ENCODE peak calls at places on chromosome 21, in four cellular contexts. F, T, W and G are unnamed samples.

GRCh38 chr21:40548134-40548533 is 298.8 kb downstream of the DSCAM start:
- DNase-seq in F (no peak), T (no peak), W (no peak), G (no peak)

GRCh38 chr21:22885079-22885478 is 1886.9 kb downstream of the NCAM2 start:
- DNase-seq in F (no peak), T (no peak), W (no peak), G (no peak)

GRCh38 chr21:15839026-15839425 is 109.2 kb downstream of the USP25 start:
- DNase-seq in F (no peak), T (no peak), W (no peak), G (no peak)

GRCh38 chr21:36124395-36124794 is 10.5 kb upstream of the CBR3 start:
- DNase-seq in F (no peak), T (no peak), W (no peak), G (no peak)

GRCh38 chr21:37700641-37701202 is 215.5 kb downstream of the KCNJ6 start:
- DNase-seq in F (peak; percentile 37), T (peak; percentile 36), W (no peak), G (no peak)

GRCh38 chr21:17083084-17083483 is 429.8 kb upstream of the CXADR start:
- DNase-seq in F (no peak), T (no peak), W (no peak), G (no peak)

GRCh38 chr21:41680444-41681335 is 86.2 kb downstream of the RIPK4 start:
- DNase-seq in F (no peak), T (no peak), W (no peak), G (no peak)

GRCh38 chr21:41133896-41134522 is 34.0 kb upstream of the BACE2 start:
- DNase-seq in F (peak; percentile 13), T (no peak), W (no peak), G (no peak)

GRCh38 chr21:26125433-26126167 is 45.0 kb downstream of the APP start:
- DNase-seq in F (no peak), T (no peak), W (no peak), G (no peak)

GRCh38 chr21:40337981-40338380 is 470.7 kb downstream of the PCP4 start:
- DNase-seq in F (no peak), T (no peak), W (no peak), G (no peak)

GRCh38 chr21:27173052-27173451 is 206.2 kb upstream of the ADAMTS5 start:
- DNase-seq in F (no peak), T (no peak), W (no peak), G (no peak)

GRCh38 chr21:17987328-17987727 is 168.2 kb upstream of the C21orf91 start:
- DNase-seq in F (no peak), T (no peak), W (no peak), G (no peak)

GRCh38 chr21:36087362-36088138 is 17.7 kb downstream of the CBR1 start:
- DNase-seq in F (no peak), T (no peak), W (no peak), G (no peak)

GRCh38 chr21:15309721-15310120 is 244.9 kb upstream of the NRIP1 start:
- DNase-seq in F (no peak), T (no peak), W (no peak), G (no peak)

GRCh38 chr21:16088121-16088520 is 358.3 kb downstream of the USP25 start:
- DNase-seq in F (no peak), T (no peak), W (no peak), G (no peak)

GRCh38 chr21:15061747-15062146 is 3.1 kb downstream of the NRIP1 start:
- DNase-seq in F (no peak), T (no peak), W (no peak), G (no peak)

GRCh38 chr21:17482928-17483327 is 29.9 kb upstream of the CXADR start:
- DNase-seq in F (no peak), T (no peak), W (no peak), G (no peak)

GRCh38 chr21:23601549-23601948 is 2005.7 kb downstream of the MRPL39 start:
- DNase-seq in F (no peak), T (no peak), W (no peak), G (no peak)

GRCh38 chr21:16087523-16087922 is 357.7 kb downstream of the USP25 start:
- DNase-seq in F (no peak), T (no peak), W (no peak), G (no peak)

GRCh38 chr21:46048926-46049889 is 48.7 kb upstream of the COL6A2 start:
- DNase-seq in F (no peak), T (peak; percentile 100), W (no peak), G (no peak)

GRCh38 chr21:30238168-30238567 is 22.3 kb upstream of the CLDN8 start:
- DNase-seq in F (no peak), T (no peak), W (no peak), G (no peak)

GRCh38 chr21:33947451-33948095 is 32.0 kb upstream of the ATP5PO start:
- DNase-seq in F (no peak), T (peak; percentile 71), W (peak; percentile 76), G (peak; percentile 92)

GRCh38 chr21:46182548-46183336 is 1.5 kb downstream of the SPATC1L start:
- DNase-seq in F (no peak), T (no peak), W (no peak), G (no peak)

GRCh38 chr21:15730484-15731242 is 881 bp downstream of the USP25 start:
- DNase-seq in F (peak; percentile 7), T (no peak), W (no peak), G (no peak)

GRCh38 chr21:34623519-34623918 is 8.6 kb upstream of the RCAN1 start:
- DNase-seq in F (no peak), T (no peak), W (no peak), G (no peak)

GRCh38 chr21:33642896-33643657 is 776 bp downstream of the ITSN1 start:
- DNase-seq in F (peak; percentile 47), T (no peak), W (no peak), G (no peak)

GRCh38 chr21:23743821-23744220 is 1863.5 kb downstream of the MRPL39 start:
- DNase-seq in F (no peak), T (no peak), W (no peak), G (no peak)

GRCh38 chr21:33644383-33645074 is 2.2 kb downstream of the ITSN1 start:
- DNase-seq in F (no peak), T (no peak), W (no peak), G (no peak)

GRCh38 chr21:35138665-35139381 is 89.7 kb upstream of the RUNX1 start:
- DNase-seq in F (peak; percentile 33), T (no peak), W (no peak), G (no peak)

GRCh38 chr21:16633851-16634521 is 878.9 kb upstream of the CXADR start:
- DNase-seq in F (no peak), T (peak; percentile 12), W (no peak), G (no peak)

GRCh38 chr21:35232545-35233176 is 183.6 kb upstream of the RUNX1 start:
- DNase-seq in F (no peak), T (no peak), W (no peak), G (no peak)

GRCh38 chr21:44742418-44743153 is 31.2 kb upstream of the TSPEAR start:
- DNase-seq in F (no peak), T (no peak), W (no peak), G (no peak)
- TF ChIP-seq CTCF in F (no peak), T (peak; percentile 11), W (no peak), G (no peak)

DNA sequence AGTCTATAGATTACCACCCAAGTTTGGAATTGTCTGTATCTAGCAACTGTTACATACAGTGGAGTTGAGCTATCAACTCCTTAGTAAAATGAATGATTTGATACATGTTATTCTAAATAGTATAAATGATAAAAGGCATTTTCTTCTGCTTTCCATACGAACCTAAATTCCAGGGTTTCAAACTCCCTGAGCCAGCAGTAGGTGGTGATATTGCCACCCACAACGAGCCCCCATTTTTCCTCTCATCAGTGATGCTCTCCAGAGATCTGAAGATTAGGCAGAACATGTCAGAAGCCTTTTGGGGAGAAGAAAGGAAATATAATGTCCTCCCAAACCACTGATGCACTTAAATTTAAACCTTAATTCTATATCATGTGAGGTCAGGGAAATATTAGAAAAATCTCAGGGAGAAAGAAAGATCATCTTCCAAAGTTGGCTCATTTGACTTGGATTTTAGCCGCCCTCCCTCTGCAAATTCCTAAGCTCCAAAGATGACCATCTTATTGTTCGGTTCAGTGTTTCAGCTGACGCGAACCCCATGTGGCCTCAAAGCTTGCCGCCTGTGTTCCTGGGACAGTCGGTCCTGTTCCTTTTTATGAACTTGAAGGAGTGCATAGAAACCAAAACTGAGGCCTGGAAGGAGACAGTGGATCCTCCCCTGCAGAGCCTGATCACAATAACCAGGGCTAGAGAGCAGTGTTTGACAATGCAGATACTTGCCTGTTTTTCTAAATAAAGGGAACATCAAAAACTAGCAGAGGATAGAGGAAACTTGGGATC is 2.3 kb downstream of the EVA1C start:
- DNase-seq in F (no peak), T (no peak), W (no peak), G (no peak)
- TF ChIP-seq CTCF in F (no peak), T (peak; percentile 42), W (peak; percentile 21), G (no peak)

DNA sequence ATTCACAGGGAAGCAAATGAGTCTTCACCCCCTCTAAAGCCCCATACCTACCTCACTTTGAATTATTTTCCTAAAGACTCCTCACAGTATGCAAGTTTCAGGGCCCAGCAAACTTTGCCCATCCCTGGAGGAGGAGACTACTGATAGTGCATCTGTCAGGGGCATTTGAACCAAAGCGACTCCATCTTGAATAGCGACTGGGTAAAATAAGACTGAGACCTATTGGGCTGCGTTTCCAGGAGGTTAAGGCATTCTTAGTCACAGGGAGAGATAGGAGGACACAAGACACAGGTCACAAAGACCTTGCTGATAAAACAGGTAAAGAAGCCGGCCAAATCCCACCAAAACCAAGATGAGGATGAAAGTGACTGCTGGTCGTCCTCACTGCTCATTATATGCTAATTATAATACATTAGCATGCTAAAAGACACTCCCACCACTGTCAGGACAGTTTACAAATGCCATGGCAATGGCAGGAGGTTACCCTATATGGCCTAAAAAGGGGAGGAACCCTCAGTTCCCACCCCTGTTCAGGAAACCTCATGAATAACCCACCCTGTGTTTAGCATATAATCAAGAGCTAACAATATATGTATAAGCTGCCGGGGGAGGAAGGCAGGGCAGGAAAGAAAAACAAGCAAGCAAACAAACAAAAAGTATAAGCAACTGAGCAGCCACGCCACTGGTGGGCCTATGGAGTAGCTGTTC is 3.3 kb upstream of the PKNOX1 start:
- DNase-seq in F (no peak), T (no peak), W (no peak), G (no peak)
- TF ChIP-seq CTCF in F (no peak), T (no peak), W (no peak), G (no peak)

GRCh38 chr21:39086547-39086946 is 96.7 kb downstream of the PSMG1 start:
- DNase-seq in F (no peak), T (no peak), W (no peak), G (no peak)
- TF ChIP-seq CTCF in F (no peak), T (peak; percentile 2), W (no peak), G (peak; percentile 10)

GRCh38 chr21:43362306-43362927 is 64.5 kb downstream of the SIK1 start:
- DNase-seq in F (peak; percentile 96), T (no peak), W (no peak), G (peak; percentile 72)
- TF ChIP-seq CTCF in F (no peak), T (no peak), W (no peak), G (no peak)